ENCODE peak calls at places on chromosomes 7 and 10, in eight cellular contexts. Q is HFF-Myc, Y is fibroblast of pulmonary artery, W is AG09309, C is foreskin fibroblast, X is neural progenitor cell, N is lower leg skin, F is tibial nerve. M is an unnamed sample.

GRCh38 chr10:62443866-62444265 is 69.7 kb downstream of the ZNF365 start:
- DNase-seq in N (no peak), X (no peak), W (no peak), F (no peak), C (peak), Y (peak), Q (no peak), M (no peak)

GRCh38 chr7:139602143-139602722 is 78.7 kb downstream of the CLEC2L start:
- DNase-seq in N (no peak), X (peak), C (peak), F (no peak), Y (peak), Q (no peak), W (peak), M (peak)

GRCh38 chr7:47633134-47633533 is 51.2 kb upstream of the TNS3 start:
- DNase-seq in C (no peak), Y (no peak), F (no peak), Q (no peak), X (no peak), W (no peak), N (no peak), M (no peak)

GRCh38 chr7:31000161-31000693 is 36.5 kb downstream of the GHRHR start:
- DNase-seq in Y (no peak), C (peak), F (peak), W (no peak), X (no peak), N (no peak), Q (peak), M (no peak)

GRCh38 chr10:15743443-15743842 is 23.7 kb upstream of the ITGA8 start:
- DNase-seq in C (no peak), F (no peak), X (no peak), Y (no peak), Q (no peak), N (no peak), W (no peak), M (no peak)

GRCh38 chr10:30747633-30748032 is 118.1 kb upstream of the LYZL2 start:
- DNase-seq in F (no peak), W (no peak), Q (no peak), N (no peak), C (peak), Y (peak), X (no peak), M (peak)

GRCh38 chr10:73908853-73909611 is 1.9 kb upstream of the PLAU start:
- DNase-seq in N (peak), C (peak), X (no peak), W (peak), Q (peak), Y (peak), F (no peak), M (peak)

GRCh38 chr10:79142522-79143309 is 74.0 kb downstream of the ZMIZ1 start:
- DNase-seq in Y (no peak), Q (no peak), N (no peak), W (no peak), F (no peak), C (no peak), X (no peak), M (no peak)

GRCh38 chr7:137196665-137197064 is 146.9 kb downstream of the PTN start:
- DNase-seq in N (no peak), Q (no peak), C (no peak), F (no peak), Y (no peak), X (no peak), W (no peak), M (peak)

GRCh38 chr7:44587843-44588711 is 6.0 kb upstream of the TMED4 start:
- DNase-seq in Q (peak), Y (peak), X (no peak), W (peak), F (no peak), N (peak), C (peak), M (peak)
- TF ChIP-seq CTCF in Q (peak), Y (peak), X (peak), W (peak), F (peak), N (no peak), C (peak), M (peak)

GRCh38 chr10:104639595-104640338 is 1.3 kb upstream of the SORCS3 start:
- DNase-seq in X (peak), C (peak), N (no peak), W (no peak), Y (no peak), F (no peak), Q (no peak), M (no peak)
- H3K4me3 ChIP-seq in X (peak), C (no peak), N (no peak), W (no peak), Y (no peak), F (peak), Q (no peak), M (peak)

GRCh38 chr7:38890597-38890996 is 18.4 kb downstream of the VPS41 start:
- DNase-seq in Q (no peak), W (no peak), F (no peak), Y (no peak), N (no peak), X (no peak), C (no peak), M (no peak)

GRCh38 chr7:38889079-38889478 is 19.9 kb downstream of the VPS41 start:
- DNase-seq in W (no peak), C (no peak), Q (no peak), F (no peak), X (no peak), Y (no peak), N (no peak), M (no peak)

GRCh38 chr7:38893061-38893460 is 15.9 kb downstream of the VPS41 start:
- DNase-seq in Y (no peak), C (peak), X (no peak), Q (no peak), F (no peak), N (no peak), W (no peak), M (no peak)

GRCh38 chr7:38886265-38886664 is 22.7 kb downstream of the VPS41 start:
- DNase-seq in N (no peak), Y (no peak), X (no peak), C (no peak), W (no peak), Q (no peak), F (no peak), M (no peak)

DNA sequence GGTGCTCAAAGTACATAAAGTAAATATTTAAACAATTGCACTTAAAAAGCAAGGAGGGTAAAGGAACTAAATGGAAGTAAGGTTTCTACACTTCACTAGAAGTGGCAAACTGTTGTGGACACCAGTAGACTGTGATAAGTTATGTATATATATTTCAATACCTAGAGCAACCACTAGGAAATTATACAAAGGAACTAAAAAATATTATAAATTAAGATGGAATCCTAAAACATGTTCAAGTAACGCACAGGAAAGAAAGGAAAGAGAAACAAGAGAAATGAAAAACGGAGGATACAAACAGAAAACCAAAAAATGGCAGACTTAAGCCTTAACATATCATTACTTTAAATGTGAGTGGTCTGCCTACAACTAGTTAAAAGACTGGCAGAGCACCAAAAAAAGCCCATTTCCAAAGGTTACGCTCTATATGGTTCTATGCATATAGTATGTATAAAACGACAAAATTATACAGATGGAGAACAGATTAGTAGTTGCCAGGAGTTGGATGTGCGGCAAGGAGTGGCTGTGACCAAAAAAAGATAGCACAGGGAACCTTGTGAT is 19.0 kb downstream of the VPS41 start:
- DNase-seq in Q (no peak), F (no peak), C (no peak), Y (no peak), N (no peak), W (no peak), X (no peak), M (no peak)
- TF ChIP-seq CTCF in Q (peak), F (no peak), C (peak), Y (peak), N (no peak), W (no peak), X (peak), M (no peak)

GRCh38 chr7:121561717-121562116 is 165.6 kb upstream of the FAM3C start:
- DNase-seq in Q (no peak), F (no peak), C (peak), Y (peak), N (no peak), W (no peak), X (no peak), M (no peak)
- H3K4me3 ChIP-seq in Q (no peak), F (no peak), C (no peak), Y (no peak), N (no peak), W (no peak), X (no peak), M (no peak)

DNA sequence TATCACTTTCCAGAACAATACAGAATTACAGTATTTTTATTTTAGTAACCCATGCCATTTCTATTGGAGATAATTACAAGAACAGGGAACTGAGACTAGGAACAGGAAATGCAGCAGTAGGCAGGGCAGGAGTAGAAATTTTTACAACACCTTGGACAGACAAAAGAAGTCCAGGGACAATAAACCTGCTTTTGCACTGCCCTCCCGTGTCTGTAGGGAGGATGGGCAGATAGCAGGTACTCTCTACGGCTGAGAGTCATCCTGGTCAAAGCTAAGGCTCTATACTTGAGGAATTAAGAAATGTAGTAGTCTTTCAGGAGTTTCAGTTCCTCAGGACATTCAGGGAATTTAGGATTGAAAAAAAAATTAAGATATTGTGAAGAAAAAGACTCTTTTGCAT is 63.4 kb downstream of the VAX1 start:
- DNase-seq in W (no peak), F (no peak), X (peak), C (no peak), N (no peak), Y (no peak), Q (no peak), M (no peak)
- TF ChIP-seq CTCF in W (no peak), F (no peak), X (peak), C (no peak), N (no peak), Y (no peak), Q (no peak), M (no peak)

GRCh38 chr10:8059191-8059936 is 4.9 kb downstream of the GATA3 start:
- DNase-seq in F (no peak), Y (no peak), W (no peak), X (peak), C (no peak), N (no peak), Q (no peak), M (no peak)

GRCh38 chr10:8056378-8056777 is 1.9 kb downstream of the GATA3 start:
- DNase-seq in Q (no peak), N (no peak), W (no peak), X (peak), Y (no peak), C (no peak), F (no peak), M (no peak)

GRCh38 chr10:8058274-8059111 is 4.0 kb downstream of the GATA3 start:
- DNase-seq in F (no peak), Y (no peak), X (no peak), W (no peak), Q (no peak), C (no peak), N (no peak), M (no peak)

GRCh38 chr10:8056891-8057331 is 2.4 kb downstream of the GATA3 start:
- DNase-seq in N (no peak), X (peak), Y (no peak), C (no peak), F (no peak), W (no peak), Q (no peak), M (no peak)

DNA sequence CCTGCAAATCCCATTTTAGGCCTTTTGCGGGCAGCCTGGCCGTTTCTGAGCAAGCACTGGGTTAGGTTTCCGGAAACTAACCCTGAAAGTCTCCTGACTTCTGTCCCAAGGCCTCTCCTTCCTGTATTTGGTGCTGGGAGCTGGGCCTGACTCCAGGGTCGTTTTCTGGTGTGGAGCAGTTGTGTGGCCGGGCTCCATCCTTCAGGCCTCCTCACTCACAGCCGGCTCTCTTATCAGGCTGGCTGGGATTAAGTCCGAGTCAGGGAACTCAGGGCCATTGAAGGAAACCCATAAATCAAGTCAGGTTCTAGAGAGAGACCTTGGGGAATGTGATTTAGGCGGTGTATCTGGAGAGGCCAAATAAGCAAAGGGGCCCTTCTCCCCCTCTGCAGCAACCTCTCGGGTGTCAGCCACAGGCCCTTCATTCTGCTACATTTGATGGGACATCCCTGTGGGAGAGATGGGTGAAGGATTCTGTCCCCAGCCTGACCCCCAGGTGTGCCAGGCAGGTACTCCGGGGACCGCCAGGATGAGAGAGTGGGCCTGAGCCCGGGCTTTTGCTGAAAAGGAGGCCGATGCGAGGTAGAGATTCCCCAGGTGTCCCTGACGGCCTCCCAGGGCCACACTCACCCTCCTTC is 3.3 kb downstream of the GATA3 start:
- DNase-seq in N (no peak), F (no peak), Q (no peak), Y (no peak), X (peak), C (no peak), W (no peak), M (no peak)
- H3K4me3 ChIP-seq in N (peak), F (no peak), Q (no peak), Y (no peak), X (no peak), C (no peak), W (no peak), M (no peak)